ENCODE peak calls at places on chromosome 2, in seven cellular contexts. T is GM23338, F is stomach, R is prostate gland, P is sigmoid colon, E is K562, Z is spleen. Y is an unnamed sample. For H3K4me1, the result is how much of the 10 kb centered on the place peaks cover.

GRCh38 chr2:18932864-18933263 is 343.5 kb upstream of the NT5C1B start:
- DNase-seq in R (no peak), Z (no peak), F (no peak), E (no peak), P (no peak), T (no peak), Y (no peak)

GRCh38 chr2:133444411-133444934 is 123.8 kb downstream of the NCKAP5 start:
- DNase-seq in P (no peak), E (no peak), F (no peak), Z (no peak), T (no peak), R (no peak), Y (no peak)

GRCh38 chr2:166960702-166961101 is 72.4 kb downstream of the XIRP2 start:
- DNase-seq in P (no peak), E (no peak), R (no peak), Z (no peak), F (no peak), T (no peak), Y (no peak)

GRCh38 chr2:55809875-55810620 is 113.5 kb downstream of the EFEMP1 start:
- DNase-seq in E (no peak), P (peak), Z (no peak), F (no peak), T (peak), R (peak), Y (no peak)

GRCh38 chr2:241974851-241975592 is 105.5 kb downstream of the RTP5 start:
- DNase-seq in P (no peak), E (no peak), R (no peak), T (no peak), F (no peak), Z (peak), Y (no peak)

GRCh38 chr2:236558999-236559978 is 10.3 kb upstream of the ACKR3 start:
- DNase-seq in F (no peak), T (no peak), R (no peak), E (no peak), Z (no peak), P (no peak), Y (no peak)

GRCh38 chr2:45774688-45775244 is 123.3 kb downstream of the PRKCE start:
- DNase-seq in Z (no peak), F (no peak), T (no peak), R (no peak), E (no peak), P (no peak), Y (no peak)

GRCh38 chr2:31384351-31384750 is 30.2 kb downstream of the XDH start:
- DNase-seq in R (no peak), E (no peak), Z (no peak), F (no peak), T (no peak), P (no peak), Y (no peak)

GRCh38 chr2:218032336-218033171 is 29.8 kb upstream of the TNS1 start:
- DNase-seq in F (peak), T (no peak), P (no peak), E (no peak), Z (no peak), R (no peak), Y (no peak)

GRCh38 chr2:162215162-162215561 is 28.1 kb downstream of the FAP start:
- DNase-seq in R (no peak), P (no peak), Z (no peak), E (no peak), T (no peak), F (no peak), Y (no peak)
- TF ChIP-seq POLR2AphosphoS5 in R (no peak), P (no peak), Z (no peak), E (no peak), T (no peak), F (no peak), Y (no peak)

GRCh38 chr2:95041060-95041823 is 15.7 kb downstream of the MAL start:
- DNase-seq in F (no peak), T (no peak), E (no peak), Z (no peak), P (peak), R (no peak), Y (no peak)

GRCh38 chr2:95042472-95043271 is 17.2 kb downstream of the MAL start:
- DNase-seq in T (no peak), R (no peak), E (no peak), P (peak), Z (no peak), F (peak), Y (no peak)

GRCh38 chr2:95044598-95044997 is 19.1 kb downstream of the MAL start:
- DNase-seq in P (peak), T (no peak), R (no peak), Z (peak), E (no peak), F (peak), Y (no peak)

GRCh38 chr2:95041824-95042442 is 16.4 kb downstream of the MAL start:
- DNase-seq in P (no peak), T (no peak), F (no peak), R (no peak), E (no peak), Z (no peak), Y (no peak)

DNA sequence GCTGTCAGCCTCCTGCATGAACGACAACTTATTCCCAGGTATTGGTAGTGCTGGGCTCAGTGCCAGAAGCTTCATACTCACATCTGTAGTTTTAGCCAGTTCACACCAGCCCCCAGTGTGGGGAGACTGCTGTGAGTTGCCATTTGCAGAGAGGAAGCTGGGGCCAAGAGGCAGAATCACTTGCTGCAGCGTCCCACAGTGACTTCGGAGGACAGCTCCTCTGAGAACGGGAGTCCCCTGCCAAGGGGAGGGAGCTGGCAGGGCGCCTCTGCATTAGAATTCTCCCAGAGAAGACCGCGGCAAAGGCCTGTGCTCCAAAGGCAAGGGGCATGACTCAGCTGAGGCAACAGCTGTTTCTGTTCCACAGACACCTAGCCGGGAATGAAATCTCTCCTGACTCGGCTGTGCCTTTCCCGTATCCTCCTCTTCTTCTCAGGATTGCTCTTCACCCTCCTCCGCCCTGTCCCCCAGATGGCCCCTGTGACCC is 17.8 kb downstream of the MAL start:
- DNase-seq in R (peak), T (no peak), E (no peak), F (peak), Z (no peak), P (peak), Y (no peak)
- H3K4me3 ChIP-seq in R (no peak), T (no peak), E (no peak), F (peak), Z (no peak), P (no peak), Y (no peak)

DNA sequence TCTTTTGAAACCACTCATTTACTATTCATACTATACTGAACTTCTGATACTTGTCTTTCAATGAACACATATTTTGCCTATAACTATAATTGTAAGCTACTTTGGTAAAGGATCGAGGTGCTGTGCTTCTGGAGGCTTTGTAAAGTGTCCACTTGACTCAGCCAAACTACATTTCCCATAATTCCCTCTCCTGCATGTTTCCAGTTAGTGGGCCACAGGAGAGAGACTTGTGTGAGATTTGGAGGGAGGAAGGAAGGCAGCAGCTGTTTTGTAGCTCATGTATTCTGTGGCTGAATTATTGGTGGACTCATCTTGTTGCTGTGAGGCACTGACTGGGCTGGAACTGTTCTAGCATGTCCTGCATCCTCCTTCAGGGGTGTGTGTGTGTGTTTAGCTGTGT is 328.8 kb downstream of the ARL6IP6 start:
- DNase-seq in R (no peak), E (no peak), P (no peak), Z (no peak), F (no peak), T (peak), Y (no peak)
- H3K4me1 ChIP-seq in R (under half), E (under half), P (under half), Z (under half), F (under half), T (under half), Y (under half)

DNA sequence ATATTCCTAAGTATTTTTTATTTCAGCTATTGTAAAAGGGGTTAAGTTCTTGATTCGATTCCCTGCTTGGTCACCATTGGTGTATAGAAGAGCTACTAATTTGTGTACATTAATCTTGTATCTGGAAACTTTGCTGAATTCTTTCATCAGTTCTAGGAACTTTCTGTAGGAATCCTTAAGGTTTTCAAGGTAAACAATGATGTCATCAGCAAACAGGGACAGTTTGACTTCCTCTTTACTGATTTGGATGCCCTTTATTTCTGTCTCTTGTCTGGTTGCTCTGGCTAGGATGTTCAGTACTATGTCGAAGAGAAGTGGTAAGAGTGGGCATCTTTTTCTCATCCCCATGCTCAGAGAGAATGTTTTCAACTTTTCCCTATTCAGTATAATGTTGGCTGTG is 252.7 kb downstream of the NR4A2 start:
- DNase-seq in P (no peak), R (no peak), E (no peak), T (no peak), Z (no peak), F (no peak), Y (no peak)
- TF ChIP-seq POLR2AphosphoS5 in P (no peak), R (no peak), E (no peak), T (no peak), Z (no peak), F (no peak), Y (no peak)

GRCh38 chr2:121018136-121019057 is 266.6 kb downstream of the TFCP2L1 start:
- DNase-seq in P (peak), R (peak), E (peak), Z (no peak), T (peak), F (no peak), Y (no peak)
- H3K4me3 ChIP-seq in P (peak), R (no peak), E (no peak), Z (no peak), T (peak), F (peak), Y (no peak)

DNA sequence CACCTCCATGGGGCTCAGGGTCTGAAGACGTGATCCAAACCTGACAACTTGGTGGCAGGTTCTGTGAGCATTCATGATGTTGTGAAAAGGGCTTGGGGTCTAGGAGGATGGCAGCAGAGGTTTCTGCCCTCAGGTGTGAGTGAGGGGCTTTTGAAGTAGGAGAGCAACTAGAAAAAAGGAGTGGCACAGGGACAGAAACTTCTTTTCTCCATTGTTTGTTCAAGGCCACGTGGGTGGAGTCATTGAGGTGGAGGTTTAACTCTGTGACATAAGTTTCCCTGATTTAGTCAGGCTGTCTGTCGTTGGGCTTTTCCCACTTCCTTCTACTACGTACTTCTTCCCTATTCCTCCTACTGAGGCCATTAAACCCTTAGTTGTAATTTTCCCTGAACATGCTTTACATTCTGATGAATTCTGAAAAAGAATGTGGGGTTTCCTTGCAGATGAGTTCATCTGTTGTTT is 13.1 kb downstream of the CFLAR start:
- DNase-seq in Z (no peak), F (peak), R (no peak), T (no peak), E (peak), P (no peak), Y (no peak)
- H3K4me1 ChIP-seq in Z (half or more), F (half or more), R (under half), T (half or more), E (under half), P (half or more), Y (half or more)

DNA sequence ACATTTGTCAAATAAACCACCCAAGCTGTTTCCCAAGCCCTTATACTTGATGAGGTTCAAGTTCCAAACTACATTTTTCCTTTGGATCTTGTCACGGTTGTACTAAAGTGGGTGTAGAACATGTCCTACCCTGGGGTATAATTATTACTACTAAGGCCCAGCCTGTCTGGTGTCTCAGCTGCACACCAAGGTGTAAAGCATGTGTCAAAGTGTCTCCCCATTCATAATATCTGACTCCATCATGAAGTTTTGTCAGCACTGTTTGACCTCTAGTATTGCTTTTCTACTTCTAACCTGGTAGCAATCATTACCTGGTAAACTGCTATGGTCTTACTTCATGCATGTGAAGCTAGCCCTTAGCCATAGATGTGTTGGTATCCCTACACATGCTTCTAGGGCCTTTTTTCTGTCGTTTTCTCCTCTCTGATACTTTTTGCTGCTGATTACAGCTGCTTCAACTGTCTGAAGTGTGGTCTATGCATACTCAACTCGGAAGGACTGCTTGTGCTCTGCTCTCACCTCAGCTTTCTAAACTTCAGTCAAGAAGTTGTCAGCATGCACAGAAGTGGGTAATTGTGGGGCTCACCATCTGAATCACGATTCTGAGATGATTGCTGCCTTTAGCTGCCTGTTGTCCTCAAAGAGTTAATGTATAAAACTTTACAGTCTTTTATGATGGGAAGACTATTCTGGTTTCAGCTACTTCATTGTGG is 445.7 kb upstream of the TRIB2 start:
- DNase-seq in E (no peak), Z (no peak), T (no peak), F (no peak), P (no peak), R (no peak), Y (no peak)
- TF ChIP-seq POLR2AphosphoS5 in E (no peak), Z (no peak), T (no peak), F (no peak), P (no peak), R (no peak), Y (no peak)

DNA sequence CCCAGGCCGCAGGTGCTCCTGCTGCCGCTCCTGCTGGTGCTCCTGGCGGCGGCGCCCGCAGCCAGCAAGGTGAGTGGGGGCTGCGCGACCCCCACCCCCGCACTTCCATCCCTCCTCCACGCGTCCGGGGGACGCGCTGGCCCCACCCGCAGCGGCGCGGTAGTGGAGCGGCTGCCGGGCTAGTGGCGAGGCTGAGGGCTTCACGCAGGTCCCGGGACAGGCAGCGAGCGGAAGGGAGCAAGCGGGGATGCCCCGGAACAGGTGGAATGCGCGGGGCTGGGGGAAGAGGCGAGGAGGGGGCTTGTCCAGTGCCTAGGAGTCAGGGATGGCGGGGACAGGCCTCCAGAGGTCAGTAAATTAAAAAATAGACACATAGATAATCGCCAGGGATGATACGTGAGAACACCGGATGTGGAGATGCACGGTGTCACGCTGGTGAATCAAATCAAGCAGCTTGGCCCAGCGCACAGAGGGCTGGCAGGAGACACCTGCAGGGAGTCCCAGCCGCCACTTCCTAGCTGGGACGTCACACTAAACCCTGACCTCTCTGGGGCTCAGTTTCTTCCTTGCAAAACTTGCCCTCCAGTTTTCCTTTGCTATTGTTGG is 424 bp downstream of the COL4A3 start:
- DNase-seq in F (peak), P (no peak), R (no peak), T (peak), Z (peak), E (no peak), Y (no peak)
- H3K4me3 ChIP-seq in F (peak), P (peak), R (peak), T (peak), Z (peak), E (no peak), Y (peak)